ENCODE peak calls at places on chromosome 12, in seven cellular contexts. B is choroid plexus epithelial cell, H is epithelial cell of esophagus, U is fibroblast of mammary gland, J is GM06990, M is mesothelial cell of epicardium, G is endothelial cell. Y is an unnamed sample.

GRCh38 chr12:40390980-40391379 is 166.2 kb downstream of the LRRK2 start:
- DNase-seq in G (no peak), B (no peak), M (no peak), J (no peak), U (no peak), H (no peak), Y (no peak)

GRCh38 chr12:71438670-71439361 is 782 bp upstream of the LGR5 start:
- DNase-seq in M (no peak), G (no peak), B (peak; percentile 25), U (no peak), H (peak; percentile 8), J (no peak), Y (peak; percentile 4)

GRCh38 chr12:12365931-12366431 is 9.1 kb downstream of the BORCS5 start:
- DNase-seq in J (no peak), M (no peak), B (peak; percentile 52), H (peak; percentile 57), U (peak; percentile 20), G (no peak), Y (no peak)

GRCh38 chr12:101097829-101098580 is 112.0 kb downstream of the SLC5A8 start:
- DNase-seq in H (no peak), J (no peak), G (no peak), U (no peak), B (no peak), M (no peak), Y (no peak)

GRCh38 chr12:34406228-34406995 is 384.1 kb downstream of the ALG10 start:
- DNase-seq in J (no peak), H (no peak), B (no peak), M (peak; percentile 4), U (no peak), G (peak; percentile 0), Y (no peak)

GRCh38 chr12:22518067-22518719 is 26.1 kb downstream of the C2CD5 start:
- DNase-seq in U (peak; percentile 61), J (no peak), M (no peak), B (peak; percentile 64), G (no peak), H (peak; percentile 90), Y (no peak)

GRCh38 chr12:111443086-111443485 is 37.4 kb downstream of the SH2B3 start:
- DNase-seq in M (no peak), J (no peak), H (no peak), G (no peak), B (no peak), U (no peak), Y (no peak)

GRCh38 chr12:12628013-12628412 is 16.3 kb downstream of the CREBL2 start:
- DNase-seq in B (peak; percentile 48), H (no peak), J (no peak), M (no peak), U (peak; percentile 55), G (no peak), Y (peak; percentile 27)

GRCh38 chr12:131386167-131386521 is 324.7 kb upstream of the SFSWAP start:
- DNase-seq in M (no peak), U (no peak), B (no peak), H (no peak), J (no peak), G (no peak), Y (no peak)

GRCh38 chr12:48197967-48198618 is 5.0 kb downstream of the OR10AD1 start:
- DNase-seq in H (peak; percentile 95), M (peak; percentile 62), G (peak; percentile 91), J (peak; percentile 88), U (peak; percentile 93), B (peak; percentile 97), Y (peak; percentile 98)

GRCh38 chr12:26810330-26810729 is 22.7 kb downstream of the ITPR2 start:
- DNase-seq in J (no peak), H (peak; percentile 82), G (peak; percentile 15), U (peak; percentile 76), M (no peak), B (peak; percentile 84), Y (no peak)

GRCh38 chr12:70267550-70267949 is 24.3 kb downstream of the CNOT2 start:
- DNase-seq in M (no peak), B (peak; percentile 45), G (no peak), U (peak; percentile 66), H (peak; percentile 11), J (no peak), Y (no peak)

GRCh38 chr12:114864688-114865685 is 181.0 kb upstream of the TBX3 start:
- DNase-seq in U (no peak), G (no peak), H (no peak), J (no peak), B (peak; percentile 34), M (no peak), Y (no peak)

GRCh38 chr12:47038270-47038748 is 41.1 kb upstream of the PCED1B start:
- DNase-seq in J (no peak), G (no peak), M (no peak), H (peak; percentile 30), U (no peak), B (peak; percentile 81), Y (no peak)

GRCh38 chr12:66823857-66824570 is 145.1 kb upstream of the GRIP1 start:
- DNase-seq in J (no peak), G (no peak), B (peak; percentile 1), H (peak; percentile 92), M (no peak), U (no peak), Y (no peak)

GRCh38 chr12:100545092-100545491 is 28.4 kb upstream of the GAS2L3 start:
- DNase-seq in B (peak; percentile 14), H (no peak), M (no peak), J (no peak), U (peak; percentile 5), G (no peak), Y (no peak)

GRCh38 chr12:22709292-22709691 is 84.3 kb downstream of the ETNK1 start:
- DNase-seq in M (no peak), G (no peak), H (peak; percentile 33), J (peak; percentile 35), U (peak; percentile 49), B (peak; percentile 58), Y (no peak)

GRCh38 chr12:50110762-50111416 is 1.1 kb upstream of the COX14 start:
- DNase-seq in M (no peak), J (peak; percentile 65), U (peak; percentile 42), G (no peak), B (peak; percentile 53), H (peak; percentile 18), Y (no peak)

GRCh38 chr12:28390716-28391452 is 200.6 kb downstream of the CCDC91 start:
- DNase-seq in B (peak; percentile 82), H (no peak), G (no peak), M (no peak), J (no peak), U (peak; percentile 73), Y (no peak)

GRCh38 chr12:19185262-19185929 is 55.9 kb downstream of the PLEKHA5 start:
- DNase-seq in U (no peak), M (no peak), H (no peak), J (no peak), G (no peak), B (no peak), Y (no peak)

GRCh38 chr12:9607816-9608215 is at the start of gene KLRB1:
- DNase-seq in M (no peak), U (no peak), G (no peak), B (no peak), H (no peak), J (no peak), Y (no peak)

GRCh38 chr12:124992874-124993567 is 424 bp upstream of the BRI3BP start:
- DNase-seq in B (peak; percentile 39), M (no peak), H (peak; percentile 87), G (peak; percentile 81), J (peak; percentile 69), U (peak; percentile 36), Y (peak; percentile 97)

GRCh38 chr12:110102255-110102654 is 21.9 kb upstream of the IFT81 start:
- DNase-seq in H (peak; percentile 70), J (peak; percentile 35), M (no peak), G (peak; percentile 38), U (peak; percentile 87), B (peak; percentile 77), Y (peak; percentile 71)
- TF ChIP-seq CTCF in H (peak; percentile 49), J (peak; percentile 35), M (peak; percentile 34), G (peak; percentile 14), U (peak; percentile 59), B (peak; percentile 65), Y (peak; percentile 38)

DNA sequence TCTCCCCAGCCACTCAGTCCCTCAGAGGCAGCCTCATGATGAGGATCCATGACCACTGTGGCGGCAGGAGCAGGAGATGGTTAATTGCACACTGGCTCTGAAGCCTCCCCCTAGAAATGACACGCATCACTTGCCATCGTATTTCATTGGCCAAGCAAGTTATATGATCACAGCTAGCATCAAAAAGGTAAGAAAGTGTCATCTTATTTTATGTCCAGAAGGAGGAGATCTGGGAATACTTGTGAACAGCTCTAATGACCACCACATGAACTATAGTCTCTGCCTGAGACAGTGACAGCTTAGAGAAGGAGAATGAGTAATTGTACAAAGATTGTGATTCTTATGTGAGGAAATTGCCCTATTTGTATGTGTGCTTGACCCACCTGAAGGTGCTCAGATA is 363.4 kb downstream of the NUAK1 start:
- DNase-seq in G (no peak), B (peak; percentile 81), H (peak; percentile 38), U (no peak), J (no peak), M (no peak), Y (no peak)
- TF ChIP-seq CTCF in G (no peak), B (peak; percentile 42), H (peak; percentile 20), U (no peak), J (no peak), M (no peak), Y (no peak)

DNA sequence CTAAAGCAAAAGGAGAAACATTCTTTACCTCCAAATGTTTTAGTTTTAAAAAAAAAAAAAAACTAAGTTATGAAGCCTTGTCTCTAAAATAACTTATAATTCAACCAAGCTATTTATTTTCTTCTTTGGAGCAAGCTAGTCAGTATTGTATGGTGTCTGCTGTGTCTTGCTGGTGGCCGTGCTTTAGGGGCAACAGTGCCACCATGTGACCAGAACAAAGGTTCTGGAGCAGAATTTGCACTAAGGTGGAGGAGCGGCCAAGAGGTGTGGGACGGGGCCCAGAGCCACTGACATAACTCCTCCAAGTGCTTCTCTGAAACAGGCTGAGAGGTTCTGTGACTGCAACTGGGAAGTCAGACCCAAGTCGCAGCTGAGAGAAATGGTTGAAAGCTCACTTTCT is 4.5 kb downstream of the FICD start:
- DNase-seq in U (no peak), H (no peak), G (no peak), B (no peak), M (no peak), J (no peak), Y (no peak)
- TF ChIP-seq CTCF in U (no peak), H (no peak), G (no peak), B (no peak), M (no peak), J (peak; percentile 27), Y (no peak)

GRCh38 chr12:39375206-39375808 is 67.6 kb downstream of the KIF21A start:
- DNase-seq in B (no peak), M (no peak), U (no peak), J (no peak), G (no peak), H (no peak), Y (peak; percentile 5)
- TF ChIP-seq CTCF in B (no peak), M (no peak), U (no peak), J (no peak), G (no peak), H (no peak), Y (no peak)

DNA sequence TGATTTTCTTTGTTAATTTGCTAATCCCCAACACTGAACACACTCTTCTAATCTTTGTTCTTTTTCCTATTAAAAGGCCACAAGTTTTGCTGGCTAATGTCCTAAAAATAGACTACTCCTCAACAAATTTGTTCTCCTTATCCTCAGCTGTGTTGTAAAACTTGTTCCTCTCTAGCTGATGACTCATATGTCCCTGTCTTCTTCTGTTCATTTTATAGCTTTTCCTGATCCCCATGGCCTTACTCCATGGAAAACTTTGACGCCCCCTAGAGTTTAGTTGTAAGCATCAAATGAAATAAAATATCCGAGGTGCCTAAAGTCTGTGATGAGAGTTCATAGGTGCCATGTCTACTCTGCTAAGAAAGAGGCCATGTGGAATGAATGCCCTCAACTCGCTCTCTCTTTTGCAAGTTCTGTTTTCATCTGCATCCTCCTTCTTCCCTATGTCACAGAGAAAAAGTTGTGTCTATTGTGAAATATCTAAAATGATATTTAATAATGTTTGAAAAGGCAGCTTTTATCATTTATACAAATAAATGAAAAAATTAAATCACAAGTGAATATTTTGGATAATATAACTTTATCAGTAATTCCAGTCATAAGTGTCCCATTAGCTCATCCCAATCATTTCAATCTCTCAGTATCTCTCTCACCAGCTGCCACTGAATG is 237.9 kb downstream of the IPO8 start:
- DNase-seq in H (peak; percentile 87), M (no peak), U (peak; percentile 96), J (no peak), G (no peak), B (peak; percentile 84), Y (no peak)
- TF ChIP-seq CTCF in H (peak; percentile 52), M (no peak), U (peak; percentile 70), J (peak; percentile 3), G (peak; percentile 35), B (peak; percentile 46), Y (no peak)

Y was measured in activated CD8-positive, alpha-beta T cell treated with anti-CD3 and anti-CD28 coated beads for 36 hours.